ENCODE peak calls at places on chromosomes 1 and 21, in four cellular contexts. G is CD8-positive, alpha-beta memory T cell; D is NCI-H446 treated with DMSO at 0.1 percent for 48 hours; P is stimulated activated effector memory CD8-positive, alpha-beta T cell treated with anti-CD3 and anti-CD28 coated beads, Interleukin-12 subunit alpha, Interleukin-12 subunit beta, amount 100 ng/mL, for 72 hours. Q is an unnamed sample.

GRCh38 chr21:25887166-25887565 is 152.4 kb downstream of the GABPA start:
- DNase-seq in G (no peak), D (no peak), P (no peak), Q (no peak)

GRCh38 chr1:177858222-177858894 is 111.5 kb downstream of the SEC16B start:
- DNase-seq in G (no peak), D (no peak), P (no peak), Q (no peak)

GRCh38 chr21:38751379-38752050 is 54.2 kb upstream of the ETS2 start:
- DNase-seq in G (no peak), D (no peak), P (no peak), Q (no peak)

GRCh38 chr1:116033322-116033721 is 57.0 kb downstream of the SLC22A15 start:
- DNase-seq in G (no peak), D (no peak), P (no peak), Q (no peak)

GRCh38 chr1:218377143-218377660 is 32.1 kb downstream of the TGFB2 start:
- DNase-seq in G (peak), D (no peak), P (peak), Q (no peak)

GRCh38 chr1:64743954-64744491 is 852 bp upstream of the RAVER2 start:
- DNase-seq in G (no peak), D (no peak), P (peak), Q (no peak)

GRCh38 chr1:6465461-6466005 is 440 bp downstream of the TNFRSF25 start:
- DNase-seq in G (peak), D (no peak), P (no peak), Q (peak)

GRCh38 chr21:15893902-15894301 is 164.1 kb downstream of the USP25 start:
- DNase-seq in G (no peak), D (no peak), P (no peak), Q (no peak)

GRCh38 chr1:89688607-89689006 is 55.7 kb downstream of the LRRC8C start:
- DNase-seq in G (no peak), D (no peak), P (no peak), Q (no peak)

GRCh38 chr1:65577278-65577677 is 156.8 kb downstream of the LEPR start:
- DNase-seq in G (no peak), D (no peak), P (no peak), Q (no peak)

GRCh38 chr1:143653403-143653802 is 318.4 kb downstream of the FAM72C start:
- DNase-seq in G (no peak), D (no peak), P (no peak), Q (no peak)

GRCh38 chr1:47660622-47661021 is 222.8 kb downstream of the FOXD2 start:
- DNase-seq in G (no peak), D (no peak), P (no peak), Q (no peak)

GRCh38 chr21:45270306-45270821 is 17.3 kb downstream of the POFUT2 start:
- DNase-seq in G (no peak), D (no peak), P (no peak), Q (no peak)

GRCh38 chr1:69551476-69552324 is 16.0 kb upstream of the LRRC7 start:
- DNase-seq in G (no peak), D (no peak), P (no peak), Q (no peak)

GRCh38 chr1:89842547-89843278 is 21.9 kb downstream of the LRRC8D start:
- DNase-seq in G (no peak), D (no peak), P (no peak), Q (no peak)

GRCh38 chr21:41112740-41113692 is 54.9 kb upstream of the BACE2 start:
- DNase-seq in G (no peak), D (no peak), P (no peak), Q (no peak)

GRCh38 chr1:154419620-154420020 is 14.5 kb downstream of the IL6R start:
- DNase-seq in G (no peak), D (peak), P (no peak), Q (peak)

GRCh38 chr1:212458817-212459216 is 26.1 kb downstream of the NENF start:
- DNase-seq in G (no peak), D (no peak), P (no peak), Q (no peak)

GRCh38 chr1:152917794-152918193 is 9.4 kb downstream of the IVL start:
- DNase-seq in G (no peak), D (no peak), P (no peak), Q (no peak)

GRCh38 chr1:17233675-17234074 is 15.2 kb upstream of the PADI3 start:
- DNase-seq in G (no peak), D (no peak), P (no peak), Q (no peak)

GRCh38 chr21:25626752-25627151 is 12.3 kb upstream of the JAM2 start:
- DNase-seq in G (no peak), D (peak), P (no peak), Q (no peak)

GRCh38 chr1:218426343-218426657 is 81.2 kb downstream of the TGFB2 start:
- DNase-seq in G (no peak), D (no peak), P (no peak), Q (no peak)

GRCh38 chr1:147243228-147243685 is 773 bp downstream of the CHD1L start:
- DNase-seq in G (peak), D (no peak), P (no peak), Q (no peak)

GRCh38 chr1:246786606-246787238 is 62.5 kb downstream of the SCCPDH start:
- DNase-seq in G (no peak), D (no peak), P (no peak), Q (no peak)

GRCh38 chr1:201461193-201461657 is 7.8 kb downstream of the PHLDA3 start:
- DNase-seq in G (no peak), D (no peak), P (no peak), Q (no peak)

GRCh38 chr1:183096889-183097288 is 73.7 kb downstream of the LAMC1 start:
- DNase-seq in G (no peak), D (no peak), P (no peak), Q (no peak)

GRCh38 chr1:181479137-181479745 is 4.1 kb upstream of the CACNA1E start:
- DNase-seq in G (no peak), D (peak), P (no peak), Q (no peak)

GRCh38 chr1:193462629-193463320 is 276.4 kb upstream of the B3GALT2 start:
- DNase-seq in G (no peak), D (no peak), P (no peak), Q (no peak)

GRCh38 chr1:7683521-7683920 is 87.6 kb upstream of the VAMP3 start:
- DNase-seq in G (no peak), D (no peak), P (no peak), Q (no peak)

GRCh38 chr1:210234254-210234747 is 1.7 kb downstream of the SERTAD4 start:
- DNase-seq in G (no peak), D (no peak), P (no peak), Q (no peak)

GRCh38 chr1:207241164-207241934 is 80.1 kb upstream of the CD55 start:
- DNase-seq in G (no peak), D (no peak), P (no peak), Q (no peak)

GRCh38 chr1:30697977-30698376 is 25.4 kb downstream of the MATN1 start:
- DNase-seq in G (no peak), D (no peak), P (no peak), Q (no peak)

GRCh38 chr1:58779837-58780585 is 3.8 kb downstream of the JUN start:
- DNase-seq in G (peak), D (peak), P (no peak), Q (no peak)

GRCh38 chr1:63662846-63663245 is 69.6 kb downstream of the PGM1 start:
- DNase-seq in G (no peak), D (no peak), P (no peak), Q (no peak)

GRCh38 chr1:26177182-26177684 is at the start of gene CNKSR1:
- DNase-seq in G (no peak), D (no peak), P (no peak), Q (no peak)

GRCh38 chr1:66364578-66365391 is 169.2 kb upstream of the SGIP1 start:
- DNase-seq in G (no peak), D (no peak), P (peak), Q (no peak)